ENCODE peak calls at places on chromosomes 1 and 21, in seven cellular contexts. G is keratinocyte, U is IMR-90, I is GM12878, E is mesenchymal stem cell, B is hepatocyte, F is HepG2. H is an unnamed sample. For H3K4me1, the result is how much of the 10 kb centered on the place peaks cover.

GRCh38 chr1:221478050-221478949 is 263.6 kb downstream of the DUSP10 start:
- DNase-seq in B (peak), I (peak), E (peak), G (peak), U (peak), F (peak), H (peak)

GRCh38 chr1:112026018-112026417 is 36.5 kb upstream of the KCND3 start:
- DNase-seq in G (no peak), E (no peak), B (no peak), F (no peak), U (no peak), I (no peak), H (no peak)

GRCh38 chr1:116298746-116299145 is 74.3 kb upstream of the ATP1A1 start:
- DNase-seq in E (no peak), G (no peak), F (no peak), B (no peak), I (no peak), U (no peak), H (no peak)

GRCh38 chr1:168949672-168950071 is 156.8 kb upstream of the ATP1B1 start:
- DNase-seq in B (no peak), F (no peak), E (no peak), U (no peak), G (no peak), I (no peak), H (no peak)

GRCh38 chr1:23779826-23780371 is 1.7 kb downstream of the PITHD1 start:
- DNase-seq in F (no peak), E (peak), G (no peak), U (peak), I (no peak), B (no peak), H (peak)

GRCh38 chr21:45975017-45975595 is 6.5 kb upstream of the COL6A1 start:
- DNase-seq in I (no peak), F (no peak), B (peak), G (no peak), E (peak), U (peak), H (no peak)

GRCh38 chr1:12433323-12434053 is 184.5 kb downstream of the DHRS3 start:
- DNase-seq in B (peak), G (no peak), I (no peak), F (peak), E (peak), U (peak), H (peak)

GRCh38 chr1:116485071-116485735 is 85.6 kb downstream of the CD58 start:
- DNase-seq in B (peak), F (peak), U (peak), G (no peak), E (peak), I (no peak), H (peak)

GRCh38 chr1:183562701-183563100 is 27.6 kb downstream of the NCF2 start:
- DNase-seq in G (no peak), B (no peak), E (no peak), U (no peak), F (no peak), I (no peak), H (no peak)

GRCh38 chr1:219465247-219466093 is 147.4 kb downstream of the ZC3H11B start:
- DNase-seq in U (peak), B (no peak), I (peak), E (peak), F (no peak), G (no peak), H (no peak)

GRCh38 chr1:3023994-3024393 is 2.7 kb downstream of the ACTRT2 start:
- DNase-seq in I (no peak), U (no peak), B (no peak), F (no peak), E (no peak), G (no peak), H (no peak)

GRCh38 chr21:18387994-18388393 is 15.6 kb downstream of the TMPRSS15 start:
- DNase-seq in G (no peak), I (no peak), E (no peak), U (no peak), F (no peak), B (no peak), H (no peak)

GRCh38 chr1:45557422-45557944 is 6.9 kb downstream of the AKR1A1 start:
- DNase-seq in I (no peak), G (no peak), U (no peak), B (no peak), F (no peak), E (peak), H (no peak)

GRCh38 chr1:7007902-7008301 is 222.6 kb downstream of the CAMTA1 start:
- DNase-seq in I (no peak), G (no peak), E (no peak), F (no peak), B (no peak), U (no peak), H (no peak)

GRCh38 chr21:46363698-46364097 is 39.7 kb downstream of the PCNT start:
- DNase-seq in E (no peak), G (no peak), F (no peak), I (no peak), B (no peak), U (no peak), H (no peak)

GRCh38 chr1:115807723-115808122 is 33.2 kb downstream of the NHLH2 start:
- DNase-seq in U (peak), B (peak), I (peak), F (peak), E (peak), G (no peak), H (peak)

GRCh38 chr1:205434738-205435137 is 12.9 kb upstream of the LEMD1 start:
- DNase-seq in G (no peak), F (no peak), E (no peak), U (no peak), B (no peak), I (no peak), H (no peak)

GRCh38 chr1:235989105-235989504 is 75.8 kb downstream of the NID1 start:
- DNase-seq in B (no peak), U (no peak), G (no peak), E (no peak), I (no peak), F (no peak), H (no peak)

GRCh38 chr1:178310685-178311105 is 186.1 kb downstream of the CLEC20A start:
- DNase-seq in E (peak), F (peak), I (peak), B (peak), G (peak), U (peak), H (peak)

GRCh38 chr1:200862713-200863415 is 9.9 kb upstream of the GPR25 start:
- DNase-seq in U (no peak), G (no peak), F (no peak), I (peak), E (no peak), B (no peak), H (no peak)

GRCh38 chr21:43929217-43929971 is 64.4 kb downstream of the AGPAT3 start:
- DNase-seq in G (no peak), U (no peak), I (no peak), E (no peak), B (no peak), F (no peak), H (no peak)

GRCh38 chr21:25456672-25457071 is 150.6 kb downstream of the MRPL39 start:
- DNase-seq in U (peak), F (no peak), G (no peak), B (no peak), I (peak), E (no peak), H (peak)

GRCh38 chr1:156384007-156384406 is 15.0 kb downstream of the RHBG start:
- DNase-seq in F (no peak), I (no peak), G (no peak), E (no peak), U (no peak), B (no peak), H (no peak)

GRCh38 chr1:67430358-67431155 is at the start of gene SERBP1:
- DNase-seq in E (peak), B (peak), I (peak), U (peak), F (peak), G (peak), H (peak)

GRCh38 chr1:215665212-215665611 is 98.1 kb downstream of the KCTD3 start:
- DNase-seq in I (no peak), B (no peak), U (peak), E (peak), F (no peak), G (no peak), H (no peak)

GRCh38 chr1:64744492-64745180 is at the start of gene RAVER2:
- DNase-seq in E (peak), B (peak), I (no peak), U (peak), G (no peak), F (peak), H (peak)

GRCh38 chr1:98749152-98749756 is 87.7 kb downstream of the SNX7 start:
- DNase-seq in I (no peak), G (no peak), U (peak), B (peak), F (no peak), E (peak), H (peak)

GRCh38 chr1:19735419-19736127 is 64.1 kb downstream of the TMCO4 start:
- DNase-seq in I (no peak), B (no peak), E (peak), U (peak), G (no peak), F (no peak), H (no peak)

GRCh38 chr1:167263784-167264464 is 43.2 kb downstream of the POU2F1 start:
- DNase-seq in E (no peak), F (no peak), I (no peak), G (no peak), B (no peak), U (no peak), H (no peak)

GRCh38 chr21:44932366-44933181 is 7.3 kb upstream of the SLX9 start:
- DNase-seq in U (no peak), E (peak), F (no peak), B (peak), I (no peak), G (no peak), H (no peak)

GRCh38 chr1:46057781-46058180 is 74.6 kb downstream of the PIK3R3 start:
- DNase-seq in E (no peak), F (no peak), U (no peak), I (no peak), B (no peak), G (no peak), H (no peak)

GRCh38 chr21:33396966-33397365 is 6.2 kb upstream of the IFNGR2 start:
- DNase-seq in E (peak), I (no peak), G (no peak), U (peak), B (peak), F (no peak), H (no peak)

GRCh38 chr1:222523852-222524251 is 24.1 kb downstream of the HHIPL2 start:
- DNase-seq in E (no peak), G (no peak), F (no peak), I (no peak), B (no peak), U (peak), H (no peak)

GRCh38 chr1:184039126-184039525 is 1.6 kb upstream of the COLGALT2 start:
- DNase-seq in U (no peak), I (no peak), E (no peak), B (no peak), F (no peak), G (no peak), H (no peak)

GRCh38 chr1:174021611-174022079 is 512 bp downstream of the RC3H1 start:
- DNase-seq in G (no peak), E (peak), U (peak), B (peak), I (no peak), F (peak), H (peak)

GRCh38 chr21:43772368-43772870 is 3.7 kb downstream of the CSTB start:
- DNase-seq in E (no peak), B (no peak), G (no peak), I (no peak), U (no peak), F (no peak), H (no peak)

GRCh38 chr1:36285450-36286101 is 20.6 kb upstream of the SH3D21 start:
- DNase-seq in G (peak), E (peak), F (peak), I (peak), B (peak), U (peak), H (peak)

GRCh38 chr1:115159958-115160357 is 70.7 kb upstream of the TSPAN2 start:
- DNase-seq in U (no peak), B (no peak), E (no peak), I (no peak), F (no peak), G (no peak), H (no peak)

GRCh38 chr1:110258734-110259133 is 48.6 kb downstream of the KCNC4 start:
- DNase-seq in G (no peak), F (no peak), U (peak), I (no peak), E (no peak), B (no peak), H (no peak)
- H3K4me1 ChIP-seq in G (under half), F (under half), U (under half), I (under half), E (under half), B (under half), H (under half)

GRCh38 chr1:118990513-118991131 is 2.5 kb upstream of the TBX15 start:
- DNase-seq in U (no peak), E (no peak), B (no peak), F (no peak), I (no peak), G (no peak), H (no peak)

GRCh38 chr1:118989878-118990378 is 1.8 kb upstream of the TBX15 start:
- DNase-seq in U (no peak), B (no peak), G (no peak), E (no peak), F (no peak), I (no peak), H (no peak)

GRCh38 chr1:118987431-118988185 is 535 bp downstream of the TBX15 start:
- DNase-seq in G (no peak), E (peak), F (no peak), B (peak), U (no peak), I (no peak), H (no peak)

GRCh38 chr1:118988186-118989005 is at the start of gene TBX15:
- DNase-seq in F (no peak), G (no peak), U (no peak), B (no peak), I (no peak), E (peak), H (no peak)

DNA sequence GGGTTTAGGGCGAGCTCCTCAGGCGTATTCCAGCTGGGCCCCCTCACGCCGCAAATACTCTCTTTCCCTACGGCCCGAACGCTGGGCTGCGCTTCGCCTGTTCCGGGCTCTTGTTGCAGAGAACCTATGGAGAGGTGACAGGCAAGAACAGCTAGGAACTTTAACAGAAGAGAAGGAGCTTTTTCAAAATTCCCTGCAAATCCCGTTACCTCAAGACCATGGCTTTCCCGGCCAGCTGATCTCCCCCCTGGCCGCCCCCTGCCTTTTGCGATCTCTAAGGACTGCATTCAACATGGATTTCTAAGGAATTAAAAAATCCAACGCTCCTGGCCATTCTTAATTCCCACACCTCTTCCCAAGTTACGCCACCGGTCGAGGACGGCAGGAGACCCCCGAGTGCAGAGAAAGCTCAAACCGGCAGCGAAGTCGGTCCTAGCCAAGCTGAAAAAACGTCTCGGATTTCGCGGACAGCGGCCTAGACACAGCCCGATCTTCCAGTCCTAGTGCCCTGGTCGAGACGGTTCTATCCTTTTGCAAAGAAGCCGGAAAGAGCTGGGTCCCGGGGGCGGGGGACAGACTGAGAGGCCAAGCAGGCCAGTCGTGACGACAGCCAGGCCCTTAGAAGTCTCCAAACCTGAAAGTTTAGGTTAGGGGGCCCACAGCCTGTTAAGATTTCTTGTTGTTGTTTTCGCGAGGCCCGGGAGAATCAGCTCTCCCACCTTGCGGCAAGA is 1.0 kb upstream of the TBX15 start:
- DNase-seq in B (no peak), U (no peak), E (peak), G (no peak), I (no peak), F (no peak), H (no peak)
- H3K4me3 ChIP-seq in B (no peak), U (no peak), E (peak), G (no peak), I (no peak), F (no peak), H (no peak)

GRCh38 chr1:181021811-181022434 is 747 bp downstream of the STX6 start:
- DNase-seq in B (peak), F (peak), U (peak), E (peak), G (no peak), I (no peak), H (peak)

GRCh38 chr1:181028241-181029014 is 5.4 kb upstream of the MR1 start:
- DNase-seq in G (no peak), E (peak), B (no peak), F (no peak), U (peak), I (no peak), H (no peak)

GRCh38 chr1:181021155-181021554 is 1.5 kb downstream of the STX6 start:
- DNase-seq in F (no peak), E (no peak), G (no peak), B (no peak), U (no peak), I (no peak), H (no peak)

GRCh38 chr1:181018901-181019681 is 3.6 kb downstream of the STX6 start:
- DNase-seq in F (no peak), B (no peak), U (no peak), E (no peak), G (no peak), I (no peak), H (no peak)

DNA sequence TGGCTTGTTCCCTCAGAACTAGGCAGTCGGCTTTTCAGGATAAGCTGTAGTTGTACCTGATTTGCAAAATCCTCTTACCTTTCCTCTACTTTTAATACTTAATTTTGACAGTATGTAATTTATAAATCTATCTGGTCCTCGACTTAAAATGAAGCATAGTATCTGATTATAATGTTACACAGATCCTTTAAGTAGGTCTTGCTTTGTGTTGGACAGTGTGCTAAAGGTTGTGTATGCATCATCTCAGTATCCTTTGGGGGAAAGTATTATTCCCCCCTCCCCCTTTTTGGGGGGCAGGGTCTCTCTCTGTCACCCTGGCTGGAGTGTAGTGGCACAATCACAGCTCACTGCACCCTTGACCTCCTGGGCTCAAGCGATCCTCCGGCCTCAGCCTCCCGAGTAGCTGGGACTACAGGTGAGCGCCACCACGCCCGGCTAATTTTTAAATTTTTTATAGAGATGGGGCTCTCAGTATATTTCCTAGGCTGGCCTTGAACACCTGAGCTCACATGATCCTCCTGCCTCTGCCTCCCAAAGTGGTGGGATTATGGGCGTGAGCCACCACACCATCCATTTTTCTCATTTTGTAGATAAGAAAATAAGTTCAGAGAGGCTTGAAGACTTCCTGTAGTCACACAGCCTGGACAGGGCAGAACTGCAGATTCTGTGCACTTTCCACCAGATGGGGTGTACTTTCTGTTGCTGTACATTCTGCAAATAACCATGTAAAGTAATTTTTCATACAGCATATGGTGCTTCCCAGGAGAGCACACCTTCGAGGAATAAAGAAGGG is 791 bp upstream of the STX6 start:
- DNase-seq in B (no peak), U (no peak), E (no peak), I (no peak), F (no peak), G (no peak), H (no peak)
- H2AFZ ChIP-seq in B (no peak), U (peak), E (no peak), I (peak), F (peak), G (peak), H (no peak)

DNA sequence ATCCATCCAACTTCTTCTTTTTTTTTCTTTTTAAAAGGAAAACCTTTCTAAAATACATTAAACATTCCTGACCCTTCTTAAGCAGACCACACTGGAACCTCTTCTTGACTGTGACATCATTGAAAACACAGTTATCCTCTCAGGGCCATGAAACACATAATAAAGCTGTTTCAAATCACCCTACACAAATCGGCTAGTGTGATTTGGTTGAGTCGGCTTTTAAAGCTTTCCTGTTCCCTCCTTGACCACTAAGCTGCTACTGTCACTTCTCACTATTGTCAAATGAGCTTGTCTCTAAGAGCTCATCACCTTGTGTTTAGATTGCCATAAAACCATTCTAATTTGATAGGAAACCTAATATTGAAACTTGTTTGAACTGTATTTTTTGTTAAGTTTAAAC is 5.9 kb downstream of the USP24 start:
- DNase-seq in B (no peak), G (no peak), E (peak), U (no peak), F (no peak), I (no peak), H (no peak)
- H3K4me1 ChIP-seq in B (under half), G (under half), E (under half), U (under half), F (half or more), I (under half), H (under half)

GRCh38 chr1:163875214-163875926 is 553.6 kb downstream of the NUF2 start:
- DNase-seq in I (no peak), B (peak), G (no peak), E (peak), U (peak), F (no peak), H (peak)

GRCh38 chr1:163875927-163876320 is 554.2 kb downstream of the NUF2 start:
- DNase-seq in U (peak), E (peak), G (no peak), F (no peak), B (no peak), I (no peak), H (no peak)

GRCh38 chr1:163874070-163874469 is 552.3 kb downstream of the NUF2 start:
- DNase-seq in U (no peak), E (no peak), G (no peak), B (no peak), F (no peak), I (no peak), H (no peak)

GRCh38 chr1:163877016-163877415 is 555.3 kb downstream of the NUF2 start:
- DNase-seq in E (peak), G (no peak), I (no peak), F (no peak), U (no peak), B (no peak), H (no peak)

DNA sequence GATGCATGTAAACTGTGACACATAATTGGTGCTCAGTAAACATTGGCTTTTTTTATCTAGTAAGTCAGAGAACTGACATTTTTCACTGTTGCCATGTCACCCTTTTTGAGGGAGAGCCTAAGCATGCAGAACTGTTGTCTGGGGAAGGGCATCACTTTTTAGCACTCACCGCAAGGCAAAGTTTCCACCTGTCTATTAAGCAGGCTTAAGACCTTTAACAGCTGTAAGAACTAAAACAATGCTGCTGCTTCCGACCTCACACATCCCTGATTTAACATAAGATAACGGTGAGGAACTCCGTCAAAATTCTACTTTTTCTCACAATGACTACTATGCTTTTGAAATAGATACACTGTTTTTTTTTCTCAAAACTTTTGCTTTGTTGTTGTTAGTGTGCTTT is 554.8 kb downstream of the NUF2 start:
- DNase-seq in B (no peak), U (no peak), I (no peak), G (no peak), F (no peak), E (no peak), H (peak)
- H3K4me3 ChIP-seq in B (no peak), U (no peak), I (no peak), G (no peak), F (no peak), E (peak), H (no peak)

H was measured in endothelial cell of umbilical vein.